ENCODE peak calls at places on chromosome 4, in ten cellular contexts. I is T-cell; O is testis; J is NCI-H748 treated with DMSO at 0.1 percent for 48 hours; T is C1 segment of cervical spinal cord; Y is T-helper 9 cell; Z is lower leg skin; Q is DMS 273 treated with DMSO at 0.1 percent for 48 hours; M is AML-193; D is activated T-cell treated with anti-CD3 and anti-CD28 coated beads, Interleukin-2, amount 50 U/mL, for 24 hours. L is an unnamed sample.

GRCh38 chr4:86482851-86483490 is 111.1 kb upstream of the PTPN13 start:
- DNase-seq in I (no peak), O (no peak), J (no peak), T (no peak), Y (no peak), Z (no peak), Q (no peak), M (peak), D (no peak), L (no peak)

GRCh38 chr4:10203851-10204250 is 87.3 kb upstream of the WDR1 start:
- DNase-seq in I (no peak), O (no peak), J (no peak), T (no peak), Y (no peak), Z (no peak), Q (no peak), M (no peak), D (no peak), L (no peak)

GRCh38 chr4:169311643-169312365 is 41.0 kb upstream of the SH3RF1 start:
- DNase-seq in I (no peak), O (peak), J (no peak), T (no peak), Y (no peak), Z (no peak), Q (no peak), M (peak), D (no peak), L (no peak)

GRCh38 chr4:159926871-159927270 is 824.0 kb downstream of the RAPGEF2 start:
- DNase-seq in I (no peak), O (no peak), J (no peak), T (no peak), Y (no peak), Z (no peak), Q (no peak), M (no peak), D (no peak), L (no peak)

GRCh38 chr4:20195071-20195885 is 56.4 kb upstream of the SLIT2 start:
- DNase-seq in I (no peak), O (no peak), J (no peak), T (no peak), Y (no peak), Z (no peak), Q (no peak), M (no peak), D (no peak), L (no peak)

GRCh38 chr4:152705918-152706317 is 26.1 kb upstream of the TMEM154 start:
- DNase-seq in I (no peak), O (no peak), J (no peak), T (no peak), Y (no peak), Z (no peak), Q (no peak), M (no peak), D (no peak), L (no peak)

GRCh38 chr4:1871471-1872021 is 353 bp downstream of the NSD2 start:
- DNase-seq in I (no peak), O (no peak), J (no peak), T (peak), Y (no peak), Z (no peak), Q (no peak), M (no peak), D (no peak), L (no peak)

GRCh38 chr4:16890651-16891050 is 7.8 kb downstream of the LDB2 start:
- DNase-seq in I (peak), O (no peak), J (no peak), T (no peak), Y (no peak), Z (no peak), Q (no peak), M (no peak), D (no peak), L (no peak)

GRCh38 chr4:55036405-55036804 is 89.0 kb downstream of the KDR start:
- DNase-seq in I (no peak), O (no peak), J (no peak), T (no peak), Y (no peak), Z (no peak), Q (no peak), M (no peak), D (no peak), L (no peak)

GRCh38 chr4:118767109-118767508 is 68.8 kb downstream of the SEC24D start:
- DNase-seq in I (no peak), O (no peak), J (no peak), T (no peak), Y (no peak), Z (no peak), Q (no peak), M (no peak), D (no peak), L (no peak)

GRCh38 chr4:30208731-30209435 is 511.3 kb upstream of the PCDH7 start:
- DNase-seq in I (no peak), O (no peak), J (no peak), T (no peak), Y (no peak), Z (no peak), Q (no peak), M (no peak), D (no peak), L (no peak)

GRCh38 chr4:94014484-94015136 is 186.1 kb downstream of the ATOH1 start:
- DNase-seq in I (no peak), O (no peak), J (no peak), T (no peak), Y (no peak), Z (no peak), Q (no peak), M (no peak), D (no peak), L (no peak)

GRCh38 chr4:87853108-87853507 is 20.3 kb downstream of the MEPE start:
- DNase-seq in I (no peak), O (no peak), J (peak), T (no peak), Y (no peak), Z (no peak), Q (peak), M (peak), D (no peak), L (no peak)

GRCh38 chr4:128225148-128225547 is 62.5 kb downstream of the PGRMC2 start:
- DNase-seq in I (no peak), O (no peak), J (no peak), T (no peak), Y (no peak), Z (no peak), Q (peak), M (no peak), D (no peak), L (no peak)

GRCh38 chr4:132332932-132333722 is 816.0 kb upstream of the PCDH10 start:
- DNase-seq in I (no peak), O (no peak), J (no peak), T (no peak), Y (no peak), Z (no peak), Q (no peak), M (peak), D (no peak), L (no peak)

GRCh38 chr4:160202802-160203201 is 1099.9 kb downstream of the RAPGEF2 start:
- DNase-seq in I (no peak), O (no peak), J (no peak), T (no peak), Y (no peak), Z (no peak), Q (no peak), M (no peak), D (no peak), L (no peak)

L was measured in breast epithelium.